ENCODE peak calls at places on chromosomes 13 and 19, in four cellular contexts. K is pancreas, Q is iPS-NIHi11, X is AG08395. E is an unnamed sample.

GRCh38 chr19:50327461-50328256 is 1.5 kb downstream of the KCNC3 start:
- DNase-seq in Q (no peak), X (no peak), K (no peak), E (no peak)

GRCh38 chr19:4719499-4719866 is 4.2 kb downstream of the DPP9 start:
- DNase-seq in X (no peak), K (no peak), Q (no peak), E (no peak)

GRCh38 chr19:14091885-14092462 is 1.4 kb upstream of the SAMD1 start:
- DNase-seq in K (no peak), X (no peak), Q (no peak), E (no peak)

GRCh38 chr19:29263305-29264080 is 50.5 kb upstream of the UQCRFS1 start:
- DNase-seq in Q (peak), X (peak), K (peak), E (no peak)

GRCh38 chr19:15448778-15449619 is 757 bp downstream of the WIZ start:
- DNase-seq in Q (peak), K (no peak), X (peak), E (no peak)

GRCh38 chr19:46955114-46955812 is 64.4 kb upstream of the NPAS1 start:
- DNase-seq in Q (no peak), X (no peak), K (no peak), E (no peak)

GRCh38 chr19:7370546-7370945 is 21.8 kb downstream of the ARHGEF18 start:
- DNase-seq in K (no peak), X (no peak), Q (no peak), E (no peak)

GRCh38 chr13:39327080-39327479 is 275.9 kb downstream of the LHFPL6 start:
- DNase-seq in K (no peak), Q (no peak), X (no peak), E (no peak)

GRCh38 chr19:16619456-16619855 is 8.5 kb downstream of the MED26 start:
- DNase-seq in K (no peak), Q (no peak), X (no peak), E (no peak)

GRCh38 chr19:30065680-30066606 is 123.9 kb downstream of the URI1 start:
- DNase-seq in Q (no peak), X (no peak), K (no peak), E (no peak)

GRCh38 chr19:1070931-1071791 is 4.2 kb downstream of the ARHGAP45 start:
- DNase-seq in K (no peak), Q (peak), X (peak), E (no peak)

GRCh38 chr13:74662895-74663294 is 528.7 kb upstream of the KLF12 start:
- DNase-seq in X (no peak), K (no peak), Q (no peak), E (no peak)

GRCh38 chr13:20156711-20157110 is 4.1 kb downstream of the GJA3 start:
- DNase-seq in X (no peak), K (no peak), Q (no peak), E (no peak)

GRCh38 chr13:109140777-109141354 is 511.5 kb downstream of the MYO16 start:
- DNase-seq in K (no peak), Q (peak), X (no peak), E (no peak)

GRCh38 chr13:64397699-64398098 is 2832.4 kb downstream of the PCDH9 start:
- DNase-seq in Q (no peak), X (no peak), K (no peak), E (peak)

GRCh38 chr19:32464279-32464678 is 58.7 kb downstream of the DPY19L3 start:
- DNase-seq in X (peak), Q (no peak), K (no peak), E (no peak)

GRCh38 chr19:18460900-18461299 is 23.0 kb upstream of the ISYNA1 start:
- DNase-seq in X (no peak), Q (no peak), K (no peak), E (no peak)

GRCh38 chr13:73835138-73835721 is 299.0 kb downstream of the KLF12 start:
- DNase-seq in K (no peak), Q (peak), X (peak), E (peak)

GRCh38 chr13:25214371-25215252 is 42.5 kb upstream of the AMER2 start:
- DNase-seq in Q (peak), K (no peak), X (no peak), E (no peak)

GRCh38 chr19:36081385-36081784 is 26.7 kb downstream of the WDR62 start:
- DNase-seq in Q (no peak), X (no peak), K (no peak), E (no peak)

GRCh38 chr13:84358601-84359000 is 476.3 kb upstream of the SLITRK1 start:
- DNase-seq in Q (no peak), K (no peak), X (no peak), E (no peak)

GRCh38 chr19:38543807-38544568 is 73.8 kb downstream of the MAP4K1 start:
- DNase-seq in Q (peak), X (peak), K (no peak), E (peak)

GRCh38 chr13:39461685-39462266 is 141.2 kb downstream of the LHFPL6 start:
- DNase-seq in Q (no peak), K (no peak), X (no peak), E (no peak)

GRCh38 chr19:32041681-32042292 is 303.6 kb upstream of the ZNF507 start:
- DNase-seq in K (peak), X (peak), Q (peak), E (no peak)

GRCh38 chr13:37905736-37906135 is 36.2 kb upstream of the TRPC4 start:
- DNase-seq in K (no peak), X (peak), Q (no peak), E (no peak)

GRCh38 chr19:36246006-36246391 is 31.1 kb downstream of the ZNF146 start:
- DNase-seq in K (no peak), Q (no peak), X (no peak), E (no peak)

GRCh38 chr13:21481359-21481758 is 22.3 kb upstream of the ZDHHC20 start:
- DNase-seq in K (no peak), Q (no peak), X (peak), E (no peak)